ENCODE peak calls at places on chromosomes 2 and 18, in six cellular contexts. One of them, this sample, is unnamed.

GRCh38 chr2:240250985-240251847 is 110.8 kb upstream of the OTOS start:
- DNase-seq in H9: peak
- DNase-seq in mesendoderm: peak
- DNase-seq in mesenchymal stem cell: peak
- DNase-seq in H1: no peak
- DNase-seq in IMR-90: peak
- DNase-seq in this sample: peak

GRCh38 chr2:202933139-202933510 is 21.1 kb downstream of the CARF start:
- DNase-seq in IMR-90: no peak
- DNase-seq in mesenchymal stem cell: no peak
- DNase-seq in mesendoderm: no peak
- DNase-seq in H1: no peak
- DNase-seq in H9: no peak
- DNase-seq in this sample: no peak

GRCh38 chr2:17912266-17912691 is 33.8 kb downstream of the KCNS3 start:
- DNase-seq in H1: no peak
- DNase-seq in H9: no peak
- DNase-seq in IMR-90: no peak
- DNase-seq in mesendoderm: no peak
- DNase-seq in mesenchymal stem cell: no peak
- DNase-seq in this sample: no peak

GRCh38 chr2:130762910-130763385 is 7.6 kb downstream of the AMER3 start:
- DNase-seq in mesenchymal stem cell: no peak
- DNase-seq in H9: peak
- DNase-seq in IMR-90: no peak
- DNase-seq in H1: no peak
- DNase-seq in mesendoderm: no peak
- DNase-seq in this sample: no peak

GRCh38 chr2:230947908-230948365 is 22.9 kb upstream of the GPR55 start:
- DNase-seq in mesenchymal stem cell: no peak
- DNase-seq in mesendoderm: no peak
- DNase-seq in IMR-90: no peak
- DNase-seq in H1: no peak
- DNase-seq in H9: no peak
- DNase-seq in this sample: no peak

GRCh38 chr2:98908909-98909308 is 27.1 kb downstream of the CRACDL start:
- DNase-seq in H9: no peak
- DNase-seq in IMR-90: peak
- DNase-seq in mesendoderm: no peak
- DNase-seq in mesenchymal stem cell: peak
- DNase-seq in H1: no peak
- DNase-seq in this sample: no peak

GRCh38 chr2:238030422-238031155 is 30.2 kb upstream of the SCLY start:
- DNase-seq in mesenchymal stem cell: no peak
- DNase-seq in IMR-90: no peak
- DNase-seq in H9: no peak
- DNase-seq in H1: no peak
- DNase-seq in mesendoderm: peak
- DNase-seq in this sample: no peak

GRCh38 chr18:35389095-35389618 is 12.0 kb upstream of the ZNF396 start:
- DNase-seq in H1: no peak
- DNase-seq in mesenchymal stem cell: peak
- DNase-seq in H9: no peak
- DNase-seq in IMR-90: peak
- DNase-seq in mesendoderm: no peak
- DNase-seq in this sample: no peak

GRCh38 chr2:233857511-233858118 is 3.3 kb upstream of the HJURP start:
- DNase-seq in H1: no peak
- DNase-seq in H9: peak
- DNase-seq in IMR-90: no peak
- DNase-seq in mesenchymal stem cell: peak
- DNase-seq in mesendoderm: peak
- DNase-seq in this sample: no peak

GRCh38 chr18:39835303-39836030 is 2119.6 kb upstream of the PIK3C3 start:
- DNase-seq in mesendoderm: peak
- DNase-seq in H1: no peak
- DNase-seq in mesenchymal stem cell: peak
- DNase-seq in IMR-90: peak
- DNase-seq in H9: no peak
- DNase-seq in this sample: no peak

GRCh38 chr2:69400121-69400520 is 13.1 kb upstream of the GFPT1 start:
- DNase-seq in mesendoderm: no peak
- DNase-seq in IMR-90: no peak
- DNase-seq in mesenchymal stem cell: no peak
- DNase-seq in H1: no peak
- DNase-seq in H9: no peak
- DNase-seq in this sample: no peak

GRCh38 chr2:43459455-43459854 is 136.4 kb downstream of the THADA start:
- DNase-seq in H1: no peak
- DNase-seq in IMR-90: peak
- DNase-seq in mesenchymal stem cell: peak
- DNase-seq in H9: no peak
- DNase-seq in mesendoderm: no peak
- DNase-seq in this sample: no peak

GRCh38 chr2:177169810-177170514 is 42.6 kb upstream of the HNRNPA3 start:
- DNase-seq in H9: no peak
- DNase-seq in H1: no peak
- DNase-seq in IMR-90: no peak
- DNase-seq in mesenchymal stem cell: no peak
- DNase-seq in mesendoderm: no peak
- DNase-seq in this sample: no peak

GRCh38 chr2:70959271-70959761 is 19.1 kb upstream of the ANKRD53 start:
- DNase-seq in mesenchymal stem cell: no peak
- DNase-seq in IMR-90: no peak
- DNase-seq in mesendoderm: no peak
- DNase-seq in H1: no peak
- DNase-seq in H9: peak
- DNase-seq in this sample: no peak

GRCh38 chr2:20990446-20990988 is 53.4 kb downstream of the APOB start:
- DNase-seq in H9: no peak
- DNase-seq in mesenchymal stem cell: no peak
- DNase-seq in H1: no peak
- DNase-seq in IMR-90: no peak
- DNase-seq in mesendoderm: no peak
- DNase-seq in this sample: no peak

GRCh38 chr2:173355132-173355865 is 627 bp downstream of the CDCA7 start:
- DNase-seq in H1: peak
- DNase-seq in mesendoderm: peak
- DNase-seq in IMR-90: peak
- DNase-seq in H9: peak
- DNase-seq in mesenchymal stem cell: peak
- DNase-seq in this sample: peak

GRCh38 chr18:10421859-10422258 is 32.6 kb upstream of the APCDD1 start:
- DNase-seq in H9: no peak
- DNase-seq in mesendoderm: no peak
- DNase-seq in H1: no peak
- DNase-seq in mesenchymal stem cell: no peak
- DNase-seq in IMR-90: peak
- DNase-seq in this sample: no peak

GRCh38 chr2:239184179-239184578 is 216.6 kb downstream of the HDAC4 start:
- DNase-seq in H9: peak
- DNase-seq in IMR-90: no peak
- DNase-seq in H1: no peak
- DNase-seq in mesenchymal stem cell: no peak
- DNase-seq in mesendoderm: no peak
- DNase-seq in this sample: no peak

GRCh38 chr2:176081451-176081992 is 2.2 kb downstream of the EVX2 start:
- DNase-seq in IMR-90: no peak
- DNase-seq in H9: no peak
- DNase-seq in H1: no peak
- DNase-seq in mesendoderm: no peak
- DNase-seq in mesenchymal stem cell: no peak
- DNase-seq in this sample: no peak

GRCh38 chr2:176080540-176081355 is 3.0 kb downstream of the EVX2 start:
- DNase-seq in mesenchymal stem cell: no peak
- DNase-seq in H9: peak
- DNase-seq in IMR-90: no peak
- DNase-seq in H1: no peak
- DNase-seq in mesendoderm: peak
- DNase-seq in this sample: no peak

GRCh38 chr2:176079285-176079830 is 4.4 kb downstream of the EVX2 start:
- DNase-seq in mesendoderm: peak
- DNase-seq in IMR-90: no peak
- DNase-seq in mesenchymal stem cell: no peak
- DNase-seq in H9: peak
- DNase-seq in H1: no peak
- DNase-seq in this sample: no peak

GRCh38 chr2:176078440-176079284 is 5.1 kb downstream of the EVX2 start:
- DNase-seq in IMR-90: no peak
- DNase-seq in mesenchymal stem cell: no peak
- DNase-seq in H9: no peak
- DNase-seq in H1: no peak
- DNase-seq in mesendoderm: peak
- DNase-seq in this sample: no peak

DNA sequence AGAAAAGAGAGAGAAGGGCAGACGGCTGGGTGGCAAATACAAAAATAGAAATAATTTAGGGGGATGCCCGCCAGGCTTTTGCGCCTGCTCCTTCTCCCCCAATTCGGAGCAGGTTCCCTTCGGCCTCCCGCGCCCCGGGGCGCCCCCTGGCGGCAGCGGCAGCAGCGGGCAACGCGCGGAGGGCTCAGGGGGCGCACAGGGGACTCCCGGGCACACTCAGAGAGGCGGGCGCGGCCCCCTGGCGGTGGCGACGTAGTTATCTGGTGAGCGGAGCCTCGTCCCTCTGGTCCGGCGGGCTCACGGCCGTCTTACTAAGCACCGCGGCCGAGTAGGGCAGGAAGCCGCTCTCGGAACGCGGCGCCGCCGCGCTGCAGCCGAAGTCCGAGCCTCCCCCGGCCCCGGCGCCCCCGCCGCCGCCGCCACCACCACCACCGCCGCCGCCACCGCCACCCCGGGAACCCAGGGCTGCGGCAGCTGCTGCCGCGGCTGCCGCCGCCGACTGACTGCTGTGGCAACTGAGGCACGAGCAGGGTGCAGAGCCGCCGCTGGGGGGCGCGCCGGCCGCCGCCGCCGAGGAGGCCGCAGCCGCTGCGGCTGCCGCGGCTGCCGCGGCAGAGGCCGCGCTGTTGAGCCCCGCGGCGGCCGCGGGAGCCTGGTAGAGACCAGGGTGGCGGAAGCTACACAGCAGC is 3.8 kb downstream of the EVX2 start:
- DNase-seq in H9: peak
- DNase-seq in H1: no peak
- DNase-seq in mesendoderm: peak
- DNase-seq in IMR-90: peak
- DNase-seq in mesenchymal stem cell: no peak
- DNase-seq in this sample: no peak
- H4K8ac ChIP-seq in H9: no peak
- H4K8ac ChIP-seq in H1: peak
- H4K8ac ChIP-seq in mesendoderm: no peak
- H4K8ac ChIP-seq in IMR-90: no peak
- H4K8ac ChIP-seq in mesenchymal stem cell: no peak
- H4K8ac ChIP-seq in this sample: peak

DNA sequence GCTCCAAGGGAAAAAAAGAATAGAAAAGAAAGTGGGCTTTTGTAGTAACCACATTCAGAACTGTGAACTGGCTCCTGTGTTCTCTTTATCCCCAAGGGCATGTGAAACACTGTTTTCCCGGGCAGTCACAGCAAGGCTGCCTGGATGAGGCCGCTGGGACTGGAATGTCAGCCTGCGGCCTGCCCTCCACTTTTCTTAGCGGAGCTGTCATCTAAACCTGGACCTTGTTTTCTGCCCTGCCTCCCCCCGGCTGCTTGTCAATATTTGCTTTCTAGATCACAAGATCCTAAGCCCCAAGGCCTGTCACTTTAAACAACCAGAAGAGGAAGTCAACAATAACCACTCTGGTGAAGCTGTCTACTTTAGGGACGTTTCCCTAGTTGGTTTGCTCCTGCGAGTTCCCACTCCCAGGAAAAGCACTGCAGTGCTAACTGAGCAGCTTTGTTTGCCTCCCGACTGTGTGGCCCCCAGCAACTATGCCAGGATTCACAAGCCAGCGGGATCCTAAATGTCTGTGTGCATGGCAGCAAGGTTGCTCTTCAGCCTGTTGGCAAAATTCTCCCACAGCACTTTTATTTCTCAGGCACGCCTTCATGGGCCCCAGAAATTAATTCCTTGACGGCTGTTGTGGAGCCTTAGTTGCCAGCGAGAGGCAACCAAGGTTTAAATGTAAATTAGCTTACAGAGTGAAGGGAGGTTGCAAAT is 30.6 kb downstream of the SOWAHC start:
- DNase-seq in IMR-90: no peak
- DNase-seq in mesendoderm: peak
- DNase-seq in mesenchymal stem cell: peak
- DNase-seq in H9: peak
- DNase-seq in H1: no peak
- DNase-seq in this sample: no peak
- H4K8ac ChIP-seq in IMR-90: no peak
- H4K8ac ChIP-seq in mesendoderm: no peak
- H4K8ac ChIP-seq in mesenchymal stem cell: peak
- H4K8ac ChIP-seq in H9: no peak
- H4K8ac ChIP-seq in H1: no peak
- H4K8ac ChIP-seq in this sample: no peak

DNA sequence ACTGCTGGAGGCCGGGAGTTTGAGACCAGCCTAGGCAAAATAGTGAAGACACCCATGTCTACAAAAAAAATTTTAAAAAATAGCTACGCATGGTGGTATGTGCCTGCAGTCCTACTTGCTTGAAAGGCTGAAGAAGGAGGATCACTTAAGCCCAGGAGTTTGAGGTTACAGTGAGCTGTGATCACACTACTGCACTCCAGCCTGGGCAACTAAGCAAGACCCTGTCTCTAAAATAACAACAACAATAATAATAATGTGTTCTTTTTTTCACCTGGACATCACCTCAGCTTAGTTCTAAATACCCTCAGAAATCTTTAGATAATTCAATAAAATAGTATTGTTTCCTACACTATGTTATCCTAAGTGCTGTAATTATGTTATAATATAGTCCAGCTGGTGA is 397.1 kb upstream of the ZNF804A start:
- DNase-seq in mesenchymal stem cell: no peak
- DNase-seq in mesendoderm: no peak
- DNase-seq in H1: no peak
- DNase-seq in H9: no peak
- DNase-seq in IMR-90: no peak
- DNase-seq in this sample: no peak
- H4K8ac ChIP-seq in mesenchymal stem cell: no peak
- H4K8ac ChIP-seq in mesendoderm: no peak
- H4K8ac ChIP-seq in H1: no peak
- H4K8ac ChIP-seq in H9: no peak
- H4K8ac ChIP-seq in IMR-90: no peak
- H4K8ac ChIP-seq in this sample: no peak

DNA sequence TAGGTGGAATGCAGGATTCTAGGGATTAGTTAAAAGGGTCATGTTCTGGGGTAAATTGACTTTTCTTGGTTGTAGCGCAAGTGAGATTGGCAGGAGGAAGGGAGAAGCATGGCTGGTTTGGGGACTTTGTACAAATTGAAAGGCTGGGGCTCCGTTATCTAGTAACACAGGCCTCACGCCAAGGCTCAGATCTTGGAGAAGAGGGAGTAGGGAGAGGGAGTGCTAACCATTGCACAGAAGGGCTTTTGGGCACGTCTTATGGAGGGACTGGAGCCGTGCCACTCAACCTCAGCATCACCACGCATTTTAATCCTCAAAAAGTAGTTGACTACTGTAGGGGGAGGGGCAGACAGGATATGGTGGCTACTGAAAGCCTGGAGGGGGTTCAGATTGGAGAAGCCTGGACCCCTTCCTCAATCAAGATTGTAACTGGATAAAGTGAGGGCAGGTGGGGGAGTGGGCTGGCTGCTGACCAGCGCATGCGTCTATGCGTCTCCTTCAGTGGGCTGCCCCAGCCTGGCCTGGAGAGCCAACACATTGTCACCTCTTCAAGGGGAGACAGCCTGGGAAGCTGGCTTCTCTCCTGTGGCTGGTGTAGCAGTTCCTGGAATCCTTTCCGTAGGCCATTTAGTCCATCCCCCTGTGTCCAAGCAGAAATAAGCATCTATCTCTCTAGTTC is 14.3 kb downstream of the IGFBP5 start:
- DNase-seq in mesenchymal stem cell: no peak
- DNase-seq in IMR-90: peak
- DNase-seq in mesendoderm: no peak
- DNase-seq in H9: no peak
- DNase-seq in H1: no peak
- DNase-seq in this sample: no peak
- H4K8ac ChIP-seq in mesenchymal stem cell: no peak
- H4K8ac ChIP-seq in IMR-90: no peak
- H4K8ac ChIP-seq in mesendoderm: no peak
- H4K8ac ChIP-seq in H9: no peak
- H4K8ac ChIP-seq in H1: no peak
- H4K8ac ChIP-seq in this sample: no peak